ENCODE peak calls at places on chromosomes 12 and 14, in seven cellular contexts. R, B, L, T, I, Z and N are unnamed samples.

GRCh38 chr14:67574156-67574555 is 25.9 kb downstream of the PIGH start:
- DNase-seq in R (no peak), T (no peak), B (no peak), Z (no peak), L (no peak), I (no peak), N (no peak)

GRCh38 chr12:104414581-104415305 is 42.0 kb upstream of the CHST11 start:
- DNase-seq in I (no peak), T (peak; percentile 23), Z (no peak), L (no peak), R (peak; percentile 71), B (no peak), N (no peak)

GRCh38 chr12:116484807-116485206 is 74.4 kb upstream of the MAP1LC3B2 start:
- DNase-seq in Z (no peak), L (no peak), T (no peak), B (no peak), I (no peak), R (no peak), N (no peak)

GRCh38 chr12:123621101-123621500 is 12.4 kb downstream of the EIF2B1 start:
- DNase-seq in R (no peak), L (no peak), Z (no peak), I (no peak), B (no peak), T (no peak), N (no peak)

GRCh38 chr12:98352218-98352811 is 163.1 kb upstream of the TMPO start:
- DNase-seq in I (no peak), Z (no peak), B (no peak), T (no peak), L (peak; percentile 10), R (peak; percentile 18), N (no peak)

GRCh38 chr14:73239463-73240241 is 2.3 kb downstream of the PAPLN start:
- DNase-seq in I (peak; percentile 74), B (no peak), Z (peak; percentile 75), T (no peak), L (no peak), R (no peak), N (no peak)

GRCh38 chr12:104280111-104280510 is 23.4 kb upstream of the EID3 start:
- DNase-seq in L (no peak), R (no peak), I (no peak), B (no peak), T (no peak), Z (no peak), N (no peak)

GRCh38 chr12:94872671-94873367 is 130.7 kb downstream of the NDUFA12 start:
- DNase-seq in B (no peak), L (no peak), R (no peak), T (no peak), Z (peak; percentile 72), I (peak; percentile 67), N (no peak)

GRCh38 chr12:22684124-22684523 is 59.2 kb downstream of the ETNK1 start:
- DNase-seq in R (no peak), I (no peak), Z (no peak), L (no peak), B (no peak), T (no peak), N (no peak)

GRCh38 chr12:109781668-109782321 is 51.4 kb downstream of the TRPV4 start:
- DNase-seq in L (no peak), I (no peak), Z (no peak), R (no peak), B (no peak), T (no peak), N (no peak)

GRCh38 chr12:29743801-29744200 is 39.9 kb downstream of the TMTC1 start:
- DNase-seq in I (no peak), L (no peak), B (no peak), Z (no peak), R (no peak), T (no peak), N (no peak)

GRCh38 chr12:118377005-118377890 is 893 bp downstream of the SUDS3 start:
- DNase-seq in T (peak; percentile 18), B (no peak), I (peak; percentile 23), Z (no peak), R (no peak), L (no peak), N (no peak)

GRCh38 chr12:63353559-63353958 is 202.6 kb upstream of the AVPR1A start:
- DNase-seq in R (no peak), Z (no peak), I (no peak), T (no peak), L (no peak), B (no peak), N (no peak)

GRCh38 chr12:117768860-117769259 is 199.9 kb downstream of the KSR2 start:
- DNase-seq in L (no peak), I (no peak), B (no peak), R (no peak), T (no peak), Z (no peak), N (no peak)

GRCh38 chr12:52441320-52441911 is 7.2 kb upstream of the KRT75 start:
- DNase-seq in R (peak; percentile 26), T (no peak), Z (no peak), I (no peak), L (peak; percentile 46), B (no peak), N (no peak)

GRCh38 chr12:26187429-26187828 is 7.9 kb upstream of the SSPN start:
- DNase-seq in L (peak; percentile 12), B (no peak), T (no peak), R (no peak), Z (no peak), I (no peak), N (no peak)

GRCh38 chr12:3622021-3622731 is 130.7 kb downstream of the CRACR2A start:
- DNase-seq in Z (no peak), T (no peak), B (no peak), R (no peak), L (no peak), I (no peak), N (no peak)

GRCh38 chr12:18955594-18955993 is 173.9 kb upstream of the PLEKHA5 start:
- DNase-seq in T (no peak), Z (no peak), I (no peak), B (no peak), L (no peak), R (no peak), N (no peak)

GRCh38 chr12:56635539-56636117 is 5.5 kb upstream of the BAZ2A start:
- DNase-seq in B (no peak), T (peak; percentile 22), L (no peak), R (no peak), Z (peak; percentile 76), I (no peak), N (no peak)

GRCh38 chr14:21525995-21526671 is at the start of gene SALL2:
- DNase-seq in I (peak; percentile 93), Z (peak; percentile 93), L (peak; percentile 79), B (no peak), T (peak; percentile 84), R (no peak), N (peak; percentile 21)

GRCh38 chr14:73829526-73830431 is 21.9 kb upstream of the PTGR2 start:
- DNase-seq in B (no peak), L (peak; percentile 45), Z (no peak), R (no peak), T (peak; percentile 47), I (no peak), N (peak; percentile 49)

GRCh38 chr12:117580718-117581062 is 219.3 kb upstream of the NOS1 start:
- DNase-seq in I (peak; percentile 70), B (no peak), L (no peak), R (peak; percentile 24), Z (peak; percentile 95), T (peak; percentile 88), N (no peak)

GRCh38 chr12:16189849-16190248 is 87.6 kb downstream of the SLC15A5 start:
- DNase-seq in L (peak; percentile 29), B (no peak), R (no peak), Z (no peak), T (no peak), I (no peak), N (no peak)
- TF ChIP-seq SIN3A in L (no peak), B (no peak), R (no peak), Z (no peak), T (no peak), I (no peak), N (no peak)

GRCh38 chr14:69671365-69672050 is 60.1 kb downstream of the SUSD6 start:
- DNase-seq in Z (no peak), T (no peak), L (no peak), B (no peak), I (no peak), R (no peak), N (no peak)

GRCh38 chr14:69674546-69675245 is 63.3 kb downstream of the SUSD6 start:
- DNase-seq in R (no peak), Z (no peak), B (no peak), T (no peak), I (no peak), L (no peak), N (no peak)

GRCh38 chr14:69673578-69674305 is 62.3 kb downstream of the SUSD6 start:
- DNase-seq in T (no peak), B (no peak), I (no peak), L (no peak), Z (no peak), R (no peak), N (no peak)

GRCh38 chr14:69672372-69672771 is 61.0 kb downstream of the SUSD6 start:
- DNase-seq in T (no peak), B (no peak), L (no peak), Z (no peak), I (no peak), R (no peak), N (no peak)

GRCh38 chr14:69673099-69673498 is 61.7 kb downstream of the SUSD6 start:
- DNase-seq in L (no peak), T (no peak), R (no peak), B (no peak), I (no peak), Z (no peak), N (no peak)
- TF ChIP-seq SIN3A in L (no peak), T (no peak), R (no peak), B (no peak), I (no peak), Z (no peak), N (no peak)

GRCh38 chr14:22544406-22544805 is 44.6 kb downstream of the DAD1 start:
- DNase-seq in I (no peak), T (no peak), B (no peak), Z (no peak), R (no peak), L (no peak), N (no peak)

GRCh38 chr14:22544881-22545420 is 44.1 kb downstream of the DAD1 start:
- DNase-seq in L (no peak), I (no peak), T (no peak), B (no peak), R (no peak), Z (no peak), N (no peak)

GRCh38 chr14:22547309-22547947 is 41.6 kb downstream of the DAD1 start:
- DNase-seq in B (no peak), L (no peak), R (no peak), Z (no peak), T (no peak), I (no peak), N (no peak)

GRCh38 chr14:22546722-22547071 is 42.3 kb downstream of the DAD1 start:
- DNase-seq in T (no peak), I (no peak), Z (no peak), L (no peak), R (no peak), B (no peak), N (no peak)

GRCh38 chr14:22545842-22546721 is 42.9 kb downstream of the DAD1 start:
- DNase-seq in Z (no peak), I (no peak), T (no peak), B (no peak), L (no peak), R (no peak), N (no peak)
- TF ChIP-seq SIN3A in Z (no peak), I (no peak), T (no peak), B (no peak), L (no peak), R (no peak), N (no peak)

GRCh38 chr12:5003025-5003666 is 40.5 kb upstream of the KCNA5 start:
- DNase-seq in Z (peak; percentile 85), T (peak; percentile 39), L (peak; percentile 33), B (peak; percentile 69), R (peak; percentile 43), I (peak; percentile 57), N (no peak)
- TF ChIP-seq SIN3A in Z (no peak), T (no peak), L (no peak), B (no peak), R (no peak), I (no peak), N (no peak)